ENCODE peak calls at places on chromosomes 1 and 21, in six cellular contexts. F is H9, R is mesendoderm, H is H1, T is mesenchymal stem cell, Q is IMR-90. K is an unnamed sample.

GRCh38 chr1:228487336-228488106 is at the start of gene RNF187:
- DNase-seq in H (no peak), F (no peak), Q (peak; percentile 18), T (no peak), R (no peak), K (no peak)

GRCh38 chr1:110896090-110896489 is 23.1 kb downstream of the CD53 start:
- DNase-seq in T (no peak), Q (no peak), F (no peak), H (no peak), R (no peak), K (no peak)

GRCh38 chr1:41494351-41495170 is 10.1 kb upstream of the EDN2 start:
- DNase-seq in Q (no peak), H (no peak), F (no peak), R (no peak), T (no peak), K (no peak)

GRCh38 chr1:118304722-118305344 is 119.8 kb upstream of the SPAG17 start:
- DNase-seq in Q (no peak), T (no peak), R (peak; percentile 51), F (no peak), H (no peak), K (peak; percentile 24)

GRCh38 chr1:3717715-3718601 is 34.3 kb upstream of the CCDC27 start:
- DNase-seq in H (no peak), F (peak; percentile 83), T (peak; percentile 19), Q (no peak), R (peak; percentile 53), K (peak; percentile 68)

GRCh38 chr1:176903474-176903873 is 261.0 kb downstream of the ASTN1 start:
- DNase-seq in T (no peak), Q (peak; percentile 37), R (peak; percentile 77), H (no peak), F (no peak), K (no peak)

GRCh38 chr1:3625151-3625907 is 514 bp downstream of the TPRG1L start:
- DNase-seq in F (no peak), R (peak; percentile 75), Q (peak; percentile 39), T (peak; percentile 59), H (no peak), K (no peak)

GRCh38 chr1:162549001-162549400 is 12.5 kb upstream of the UAP1 start:
- DNase-seq in H (no peak), T (no peak), Q (no peak), R (no peak), F (no peak), K (no peak)

GRCh38 chr1:17826165-17826488 is 71.0 kb downstream of the ACTL8 start:
- DNase-seq in Q (peak; percentile 17), R (peak; percentile 47), H (no peak), F (peak; percentile 69), T (peak; percentile 3), K (peak; percentile 49)

GRCh38 chr1:89198500-89199072 is at the start of gene GBP4:
- DNase-seq in Q (peak; percentile 3), H (no peak), F (peak; percentile 29), R (peak; percentile 8), T (peak; percentile 56), K (no peak)

GRCh38 chr1:186482661-186483255 is 21.8 kb upstream of the PDC start:
- DNase-seq in F (peak; percentile 72), T (peak; percentile 74), R (peak; percentile 75), Q (peak; percentile 75), H (no peak), K (peak; percentile 75)

GRCh38 chr1:27773732-27774445 is 870 bp downstream of the STX12 start:
- DNase-seq in T (peak; percentile 56), R (peak; percentile 3), H (no peak), Q (peak; percentile 62), F (no peak), K (peak; percentile 5)

GRCh38 chr1:243312962-243313634 is 57.3 kb downstream of the SDCCAG8 start:
- DNase-seq in H (no peak), Q (no peak), R (no peak), T (no peak), F (no peak), K (no peak)

GRCh38 chr1:229159668-229160544 is 111.0 kb upstream of the RAB4A start:
- DNase-seq in H (no peak), F (no peak), Q (no peak), T (no peak), R (peak; percentile 31), K (no peak)

GRCh38 chr1:51506537-51506936 is 12.5 kb downstream of the EPS15 start:
- DNase-seq in T (peak; percentile 76), F (no peak), Q (peak; percentile 81), R (no peak), H (no peak), K (no peak)

GRCh38 chr1:163055531-163055930 is 13.6 kb upstream of the RGS4 start:
- DNase-seq in H (no peak), Q (no peak), F (no peak), R (peak; percentile 19), T (no peak), K (no peak)

GRCh38 chr21:43603230-43603626 is 56.1 kb downstream of the HSF2BP start:
- DNase-seq in F (no peak), H (no peak), T (no peak), R (no peak), Q (no peak), K (no peak)

GRCh38 chr1:99661780-99662179 is 15.9 kb downstream of the PALMD start:
- DNase-seq in F (no peak), Q (no peak), T (peak; percentile 55), R (no peak), H (no peak), K (no peak)

GRCh38 chr1:114152211-114153050 is 1.2 kb downstream of the SYT6 start:
- DNase-seq in R (peak; percentile 43), H (no peak), Q (peak; percentile 24), F (no peak), T (peak; percentile 29), K (no peak)

GRCh38 chr1:145782166-145783099 is 41.5 kb downstream of the RNF115 start:
- DNase-seq in H (no peak), R (no peak), T (peak; percentile 71), Q (peak; percentile 96), F (no peak), K (no peak)

GRCh38 chr1:146007048-146007784 is 10.8 kb upstream of the TXNIP start:
- DNase-seq in Q (peak; percentile 78), F (no peak), T (peak; percentile 82), R (peak; percentile 69), H (no peak), K (peak; percentile 69)

DNA sequence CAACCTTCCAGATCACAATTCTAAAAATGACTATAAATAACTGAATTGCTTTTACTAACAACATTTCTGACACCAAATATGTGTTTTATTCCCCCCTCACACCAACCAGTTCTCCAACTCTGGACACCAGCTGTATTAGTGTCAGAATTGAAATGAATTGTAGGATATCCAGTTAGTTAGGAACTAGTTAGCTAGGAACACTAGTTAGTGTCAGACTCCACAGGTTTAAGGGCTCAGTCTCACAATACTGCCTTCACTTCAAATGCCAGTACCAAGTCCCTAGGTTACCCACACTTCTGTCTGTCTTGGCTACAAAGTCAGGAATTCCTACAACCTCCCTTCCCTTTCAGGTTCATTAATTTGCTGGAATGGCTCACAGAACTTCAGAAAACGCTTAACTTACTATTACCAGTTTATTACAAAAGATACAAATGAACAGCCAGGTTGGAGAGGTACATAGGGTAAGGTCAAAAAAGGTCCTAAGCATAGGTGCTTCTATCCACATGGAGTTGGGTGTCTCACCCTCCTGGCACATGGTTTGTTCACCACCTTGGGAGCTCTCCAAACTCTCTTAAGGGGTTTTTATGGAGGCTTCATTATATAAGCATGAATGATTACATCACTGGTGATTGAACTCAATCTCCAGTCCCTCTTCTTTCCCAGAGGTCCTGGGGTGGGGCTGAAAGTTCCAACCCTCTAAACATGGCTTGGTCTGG is 4.2 kb downstream of the STXBP3 start:
- DNase-seq in R (no peak), Q (no peak), T (no peak), F (no peak), H (no peak), K (no peak)
- H3K27ac ChIP-seq in R (no peak overlapping the region), Q (no peak overlapping the region), T (peak overlapping the region; percentile 58), F (no peak overlapping the region), H (no peak overlapping the region), K (no peak overlapping the region)

DNA sequence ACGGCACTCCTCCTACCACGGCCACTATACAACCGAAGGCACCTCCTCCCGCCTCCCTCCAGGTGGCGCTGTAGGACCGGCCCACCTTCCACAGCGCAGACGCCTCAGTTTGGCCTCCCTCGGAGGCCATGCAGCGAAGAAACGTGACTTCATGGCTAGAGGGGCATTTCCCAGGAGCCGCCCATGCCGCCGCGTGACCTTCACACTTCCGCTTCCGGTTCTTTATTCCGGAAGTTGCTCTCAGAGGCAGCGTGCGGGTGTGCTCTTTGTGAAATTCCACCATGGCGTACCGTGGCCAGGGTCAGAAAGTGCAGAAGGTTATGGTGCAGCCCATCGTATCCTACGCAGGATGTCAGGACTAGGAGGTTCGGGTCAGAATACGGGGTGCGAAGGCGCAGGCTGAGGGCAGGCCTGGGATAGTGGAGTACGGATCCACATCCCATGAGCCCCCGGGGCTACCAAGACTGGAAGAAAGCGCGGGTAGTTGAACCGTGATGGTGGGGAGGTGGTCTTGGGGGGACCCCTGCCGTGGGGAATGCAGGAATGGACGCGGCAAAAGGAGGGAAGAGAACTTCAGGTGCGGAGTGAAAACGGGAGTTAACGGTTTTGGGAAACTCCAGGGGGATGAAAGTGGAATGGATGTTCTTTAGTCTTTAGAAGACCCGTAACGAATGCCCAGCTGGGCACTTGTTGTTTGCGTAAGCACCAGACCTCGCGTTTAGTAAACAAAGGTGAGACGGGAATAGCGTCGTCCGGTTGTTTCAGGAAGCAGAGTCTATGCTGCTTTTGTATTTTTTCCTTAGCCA is at the start of gene SNRPE:
- DNase-seq in F (peak; percentile 99), Q (peak; percentile 98), R (peak; percentile 99), T (peak; percentile 99), H (peak; percentile 96), K (peak; percentile 99)
- H2BK120ac ChIP-seq in F (peak within 1 kb of the TSS; percentile 97), Q (peak within 1 kb of the TSS; percentile 90), R (no peak within 1 kb of the TSS), T (peak within 1 kb of the TSS; percentile 12), H (peak within 1 kb of the TSS; percentile 95), K (no peak within 1 kb of the TSS)

DNA sequence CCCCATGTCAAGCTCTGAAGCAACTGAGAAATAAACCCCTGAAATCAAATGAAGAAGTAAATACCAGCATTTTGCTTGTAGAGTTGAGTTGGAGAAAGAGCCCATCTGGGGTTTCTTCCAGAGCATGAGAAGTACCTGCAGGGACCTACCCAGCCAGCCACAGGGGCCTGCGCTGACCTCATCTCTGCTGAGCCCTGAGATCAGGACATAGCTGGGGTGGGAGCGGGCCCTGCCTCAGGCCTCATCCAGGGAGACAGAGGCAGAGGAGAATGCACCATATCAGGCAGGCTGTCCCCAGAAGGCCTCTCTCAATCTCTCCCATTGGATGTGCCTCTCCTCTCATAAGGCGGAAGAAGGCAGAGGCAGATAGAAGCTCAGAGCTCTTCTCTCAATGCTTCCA is 27.6 kb downstream of the RUNX1 start:
- DNase-seq in F (no peak), H (no peak), R (no peak), T (no peak), Q (no peak), K (no peak)
- H2BK15ac ChIP-seq in F (no peak overlapping the region), H (no peak overlapping the region), R (no peak overlapping the region), T (no peak overlapping the region), Q (no peak overlapping the region), K (no peak overlapping the region)

GRCh38 chr1:47031059-47031458 is 7.6 kb downstream of the CYP4X1 start:
- DNase-seq in F (no peak), H (no peak), Q (no peak), R (peak; percentile 62), T (no peak), K (no peak)
- H3K27ac ChIP-seq in F (no peak overlapping the region), H (no peak overlapping the region), Q (no peak overlapping the region), R (peak overlapping the region; percentile 3), T (no peak overlapping the region), K (no peak overlapping the region)

DNA sequence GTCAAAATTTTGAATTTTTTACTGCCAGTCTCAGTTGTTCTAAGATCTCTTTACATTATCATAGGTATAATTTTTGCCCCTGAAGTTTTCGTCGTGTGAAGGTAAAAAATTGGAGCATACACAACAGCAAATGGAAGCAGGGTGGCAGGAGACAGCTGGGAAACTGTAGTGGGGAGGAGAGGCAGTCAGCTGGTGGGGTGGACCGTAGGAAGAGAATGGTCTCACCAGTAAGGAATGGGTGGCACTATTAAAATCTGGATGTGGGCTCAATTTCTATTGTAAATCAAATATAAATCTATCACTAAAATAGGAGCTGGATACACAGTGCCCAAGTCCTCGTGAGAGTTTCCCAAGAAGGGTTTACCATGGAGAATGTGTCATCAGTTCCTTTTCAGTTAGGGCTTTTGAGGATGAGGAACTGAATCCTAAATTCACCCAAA is 10.3 kb upstream of the IRF2BP2 start:
- DNase-seq in Q (no peak), T (no peak), R (no peak), F (no peak), H (no peak), K (no peak)
- H2BK120ac ChIP-seq in Q (peak overlapping the region; percentile 79), T (peak overlapping the region; percentile 34), R (no peak overlapping the region), F (no peak overlapping the region), H (no peak overlapping the region), K (no peak overlapping the region)